ENCODE peak calls at places on chromosomes 2 and 18, in five cellular contexts. V, Z, D, W and L are unnamed samples.

GRCh38 chr2:96527990-96528679 is 8.4 kb upstream of the ARID5A start:
- DNase-seq in V (peak), D (no peak), W (no peak), Z (no peak), L (no peak)

GRCh38 chr2:43343573-43344304 is 117.3 kb upstream of the ZFP36L2 start:
- DNase-seq in W (no peak), D (no peak), Z (no peak), V (no peak), L (no peak)

GRCh38 chr2:164599954-164600589 is 21.2 kb downstream of the GRB14 start:
- DNase-seq in W (peak), D (peak), Z (peak), V (no peak), L (peak)

GRCh38 chr2:20539133-20539719 is 92.4 kb downstream of the RHOB start:
- DNase-seq in V (no peak), Z (no peak), W (peak), D (peak), L (no peak)

GRCh38 chr2:138974651-138975050 is 194.5 kb upstream of the NXPH2 start:
- DNase-seq in D (no peak), V (no peak), Z (no peak), W (no peak), L (no peak)

GRCh38 chr2:239984431-239985194 is 40.5 kb downstream of the NDUFA10 start:
- DNase-seq in D (no peak), W (no peak), V (no peak), Z (no peak), L (no peak)

GRCh38 chr2:7450188-7451156 is 533.3 kb downstream of the RNF144A start:
- DNase-seq in V (no peak), W (no peak), Z (no peak), D (no peak), L (no peak)

GRCh38 chr2:47177042-47177565 is 22.0 kb upstream of the STPG4 start:
- DNase-seq in D (no peak), W (no peak), V (no peak), Z (no peak), L (no peak)

GRCh38 chr2:201795608-201796477 is 10.5 kb upstream of the CDK15 start:
- DNase-seq in V (no peak), D (peak), Z (no peak), W (peak), L (peak)

GRCh38 chr2:10326151-10326616 is 23.5 kb downstream of the HPCAL1 start:
- DNase-seq in W (no peak), Z (no peak), D (no peak), V (no peak), L (no peak)

GRCh38 chr2:197870137-197870536 is 65.7 kb downstream of the PLCL1 start:
- DNase-seq in V (no peak), W (no peak), Z (no peak), D (no peak), L (no peak)

GRCh38 chr2:197867630-197868029 is 63.2 kb downstream of the PLCL1 start:
- DNase-seq in W (no peak), D (peak), V (no peak), Z (no peak), L (no peak)

GRCh38 chr2:197869030-197869429 is 64.6 kb downstream of the PLCL1 start:
- DNase-seq in D (no peak), W (no peak), Z (no peak), V (no peak), L (no peak)

GRCh38 chr2:197868136-197868535 is 63.7 kb downstream of the PLCL1 start:
- DNase-seq in V (no peak), Z (no peak), W (no peak), D (no peak), L (no peak)

DNA sequence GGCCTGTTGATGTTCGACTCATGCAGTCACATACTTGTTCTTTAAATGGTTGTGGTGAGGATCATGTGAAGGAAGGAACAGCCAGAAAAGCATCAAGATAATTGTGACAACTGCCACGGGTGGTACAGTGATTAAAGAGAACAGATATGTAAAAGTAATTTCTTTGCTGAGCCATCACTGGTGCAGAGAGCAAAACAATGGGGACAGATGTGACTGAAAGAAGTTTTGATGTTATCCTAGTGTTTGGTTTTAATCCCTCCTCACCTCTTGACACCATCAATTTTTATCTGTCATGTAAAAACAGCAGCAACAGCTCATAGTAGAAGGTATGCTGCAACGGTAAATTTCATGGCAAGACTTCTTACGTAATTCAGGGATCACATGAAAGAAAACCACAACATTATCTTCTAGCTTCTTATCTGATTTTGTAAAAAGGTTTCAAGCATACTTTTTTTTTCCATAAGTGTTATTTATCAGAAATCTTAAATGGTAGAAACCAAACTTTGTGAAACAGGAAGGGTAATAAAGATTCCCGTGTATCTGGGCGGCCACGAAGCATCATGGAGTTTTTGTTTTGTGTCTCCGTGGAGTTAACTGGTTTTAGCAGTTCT is 65.2 kb downstream of the PLCL1 start:
- DNase-seq in V (no peak), Z (no peak), W (no peak), D (no peak), L (no peak)
- TF ChIP-seq RAD21 in V (no peak), Z (no peak), W (no peak), D (no peak), L (no peak)

GRCh38 chr2:26764078-26764887 is at the start of gene SLC35F6:
- DNase-seq in D (peak), Z (peak), V (no peak), W (peak), L (peak)
- TF ChIP-seq HDAC2 in D (no peak), Z (peak), V (no peak), W (peak), L (no peak)

GRCh38 chr2:131031875-131032274 is 61.4 kb downstream of the FAM168B start:
- DNase-seq in W (no peak), Z (no peak), D (no peak), V (no peak), L (no peak)

GRCh38 chr2:131030478-131030971 is 62.7 kb downstream of the FAM168B start:
- DNase-seq in Z (no peak), D (no peak), W (no peak), V (no peak), L (no peak)

GRCh38 chr2:131027566-131028528 is 65.4 kb downstream of the FAM168B start:
- DNase-seq in Z (peak), W (no peak), D (no peak), V (no peak), L (no peak)

GRCh38 chr2:131031431-131031841 is 61.8 kb downstream of the FAM168B start:
- DNase-seq in V (no peak), D (no peak), W (no peak), Z (no peak), L (no peak)

GRCh38 chr2:131029812-131030211 is 63.4 kb downstream of the FAM168B start:
- DNase-seq in Z (no peak), D (no peak), V (no peak), W (no peak), L (no peak)
- TF ChIP-seq RAD21 in Z (no peak), D (no peak), V (no peak), W (no peak), L (no peak)

GRCh38 chr2:69026638-69027037 is 13.7 kb downstream of the ANTXR1 start:
- DNase-seq in Z (no peak), V (no peak), D (no peak), W (no peak), L (no peak)

GRCh38 chr2:69027060-69027459 is 14.1 kb downstream of the ANTXR1 start:
- DNase-seq in W (no peak), V (no peak), D (no peak), Z (no peak), L (no peak)

GRCh38 chr2:69022548-69022947 is 9.6 kb downstream of the ANTXR1 start:
- DNase-seq in D (no peak), W (no peak), V (no peak), Z (no peak), L (no peak)

GRCh38 chr2:69023236-69023635 is 10.3 kb downstream of the ANTXR1 start:
- DNase-seq in W (no peak), Z (no peak), V (no peak), D (no peak), L (no peak)

DNA sequence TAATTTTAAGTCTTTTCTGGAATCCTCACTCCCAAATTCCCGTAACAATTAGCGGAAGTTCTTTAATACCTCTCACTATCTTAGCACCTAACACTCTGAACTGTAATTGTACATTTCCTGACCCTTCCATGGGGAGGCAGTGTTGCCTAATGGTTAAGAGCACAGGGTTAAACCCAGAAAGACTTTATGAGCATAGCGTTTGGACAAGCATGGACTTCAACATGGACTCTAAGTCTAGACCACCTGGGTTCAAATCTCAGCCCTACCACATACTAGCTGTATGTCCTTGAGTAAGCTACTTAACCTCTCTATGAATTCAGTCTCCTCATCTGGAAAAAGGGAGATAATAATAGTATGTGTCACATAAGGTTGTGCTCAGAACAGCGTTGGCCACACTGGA is 13.0 kb downstream of the ANTXR1 start:
- DNase-seq in V (peak), W (peak), D (peak), Z (peak), L (peak)
- TF ChIP-seq HDAC2 in V (no peak), W (no peak), D (no peak), Z (no peak), L (no peak)

DNA sequence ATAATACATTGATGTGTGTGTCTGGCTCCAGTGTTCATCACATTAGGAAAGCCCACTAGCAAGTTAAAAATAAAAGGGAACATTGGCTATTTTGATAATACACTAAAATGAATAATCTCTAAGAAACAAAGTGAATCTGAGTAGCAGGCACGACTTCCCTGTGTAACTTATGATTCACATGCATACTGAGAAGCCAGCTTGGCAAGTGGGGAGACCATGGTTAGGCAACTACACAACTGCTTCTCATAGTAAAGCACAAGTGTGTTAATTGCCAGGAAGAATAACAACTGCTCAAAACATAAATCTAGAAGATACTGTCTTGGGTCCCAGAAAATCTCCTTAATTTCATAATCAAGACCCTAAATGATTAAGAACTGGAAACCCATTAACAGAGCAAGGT is 4.0 kb downstream of the MYO5B start:
- DNase-seq in V (no peak), Z (no peak), D (no peak), W (no peak), L (no peak)
- TF ChIP-seq RAD21 in V (no peak), Z (no peak), D (no peak), W (no peak), L (no peak)

DNA sequence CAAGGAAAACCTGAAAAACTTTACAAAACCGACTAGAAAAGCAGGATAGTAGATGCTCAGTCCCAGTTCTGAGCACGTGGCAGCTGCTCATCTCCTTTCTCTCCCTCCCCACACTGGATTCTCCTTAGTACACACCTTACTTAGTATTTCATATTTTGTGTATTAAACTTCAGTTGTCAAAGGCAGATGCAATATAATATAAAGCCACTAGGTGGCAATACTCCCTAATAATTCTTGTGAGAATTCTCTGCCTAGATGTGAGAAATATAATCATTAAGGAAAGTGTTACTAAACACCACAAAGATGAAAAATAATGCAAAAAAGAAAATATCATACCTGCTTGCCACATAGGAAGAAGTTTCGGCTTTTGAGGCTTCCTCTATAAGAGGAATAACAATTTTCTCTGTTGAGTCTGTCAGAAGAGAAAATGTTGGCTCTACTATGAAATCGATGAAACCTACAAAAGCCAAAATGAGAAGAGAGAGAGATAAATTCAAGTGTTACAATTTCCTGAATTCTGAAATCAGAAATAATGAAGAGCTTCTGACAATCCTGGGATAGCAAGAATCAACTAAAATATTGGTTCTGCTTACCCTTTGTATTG is 200.6 kb downstream of the PPP1R1C start:
- DNase-seq in Z (no peak), V (no peak), W (peak), D (peak), L (peak)
- TF ChIP-seq HDAC2 in Z (no peak), V (no peak), W (no peak), D (no peak), L (no peak)

GRCh38 chr2:144183744-144184143 is 336.2 kb downstream of the ZEB2 start:
- DNase-seq in Z (no peak), D (no peak), W (no peak), V (peak), L (no peak)
- TF ChIP-seq RAD21 in Z (no peak), D (no peak), W (no peak), V (no peak), L (no peak)